ENCODE peak calls at places on chromosome 12, in six cellular contexts. One of them, this sample, is unnamed.
A peak's percentile ranks its signal among the peaks of the same experiment; 100 is the strongest.

GRCh38 chr12:132172619-132173018 is 28.4 kb downstream of the NOC4L start:
- DNase-seq in ELR: no peak
- DNase-seq in H7: no peak
- DNase-seq in OCI-M1: no peak
- DNase-seq in GM12891: no peak
- DNase-seq in NCI-H1694 treated with DMSO at 0.1 percent for 48 hours: no peak
- DNase-seq in this sample: no peak

GRCh38 chr12:28415755-28416154 is 225.5 kb downstream of the CCDC91 start:
- DNase-seq in OCI-M1: peak; percentile 53
- DNase-seq in NCI-H1694 treated with DMSO at 0.1 percent for 48 hours: no peak
- DNase-seq in GM12891: no peak
- DNase-seq in H7: no peak
- DNase-seq in ELR: peak; percentile 83
- DNase-seq in this sample: no peak

GRCh38 chr12:122022393-122023338 is 982 bp downstream of the BCL7A start:
- DNase-seq in H7: peak; percentile 92
- DNase-seq in GM12891: no peak
- DNase-seq in OCI-M1: peak; percentile 33
- DNase-seq in NCI-H1694 treated with DMSO at 0.1 percent for 48 hours: no peak
- DNase-seq in ELR: peak; percentile 48
- DNase-seq in this sample: peak; percentile 70

GRCh38 chr12:25387136-25388050 is 136.7 kb upstream of the KRAS start:
- DNase-seq in NCI-H1694 treated with DMSO at 0.1 percent for 48 hours: peak; percentile 89
- DNase-seq in OCI-M1: peak; percentile 93
- DNase-seq in ELR: peak; percentile 91
- DNase-seq in H7: peak; percentile 67
- DNase-seq in GM12891: peak; percentile 37
- DNase-seq in this sample: peak; percentile 80

GRCh38 chr12:51863921-51864700 is 15.6 kb upstream of the FIGNL2 start:
- DNase-seq in OCI-M1: no peak
- DNase-seq in GM12891: no peak
- DNase-seq in H7: peak; percentile 97
- DNase-seq in ELR: no peak
- DNase-seq in NCI-H1694 treated with DMSO at 0.1 percent for 48 hours: peak; percentile 75
- DNase-seq in this sample: no peak

GRCh38 chr12:95859344-95859816 is 628 bp downstream of the SNRPF start:
- DNase-seq in OCI-M1: peak; percentile 54
- DNase-seq in ELR: peak; percentile 65
- DNase-seq in NCI-H1694 treated with DMSO at 0.1 percent for 48 hours: no peak
- DNase-seq in GM12891: no peak
- DNase-seq in H7: peak; percentile 21
- DNase-seq in this sample: no peak

GRCh38 chr12:123937707-123938600 is 34.7 kb downstream of the CCDC92 start:
- DNase-seq in OCI-M1: peak; percentile 41
- DNase-seq in GM12891: peak; percentile 56
- DNase-seq in NCI-H1694 treated with DMSO at 0.1 percent for 48 hours: no peak
- DNase-seq in ELR: no peak
- DNase-seq in H7: no peak
- DNase-seq in this sample: no peak

GRCh38 chr12:70402597-70402996 is 36.5 kb downstream of the KCNMB4 start:
- DNase-seq in ELR: no peak
- DNase-seq in NCI-H1694 treated with DMSO at 0.1 percent for 48 hours: no peak
- DNase-seq in OCI-M1: peak; percentile 32
- DNase-seq in GM12891: no peak
- DNase-seq in H7: no peak
- DNase-seq in this sample: no peak

GRCh38 chr12:59499774-59500173 is 96.1 kb upstream of the SLC16A7 start:
- DNase-seq in GM12891: no peak
- DNase-seq in NCI-H1694 treated with DMSO at 0.1 percent for 48 hours: no peak
- DNase-seq in H7: no peak
- DNase-seq in OCI-M1: no peak
- DNase-seq in ELR: no peak
- DNase-seq in this sample: no peak

GRCh38 chr12:49282302-49282701 is 12.6 kb upstream of the PRPH start:
- DNase-seq in ELR: no peak
- DNase-seq in H7: no peak
- DNase-seq in GM12891: no peak
- DNase-seq in OCI-M1: no peak
- DNase-seq in NCI-H1694 treated with DMSO at 0.1 percent for 48 hours: no peak
- DNase-seq in this sample: no peak

GRCh38 chr12:5827591-5827990 is 117.5 kb downstream of the ANO2 start:
- DNase-seq in OCI-M1: no peak
- DNase-seq in H7: peak; percentile 73
- DNase-seq in NCI-H1694 treated with DMSO at 0.1 percent for 48 hours: no peak
- DNase-seq in GM12891: no peak
- DNase-seq in ELR: no peak
- DNase-seq in this sample: no peak

GRCh38 chr12:81546811-81547210 is 212.3 kb downstream of the PPFIA2 start:
- DNase-seq in NCI-H1694 treated with DMSO at 0.1 percent for 48 hours: no peak
- DNase-seq in ELR: no peak
- DNase-seq in GM12891: no peak
- DNase-seq in OCI-M1: no peak
- DNase-seq in H7: no peak
- DNase-seq in this sample: no peak

GRCh38 chr12:83016226-83016835 is 329.6 kb downstream of the TMTC2 start:
- DNase-seq in GM12891: no peak
- DNase-seq in NCI-H1694 treated with DMSO at 0.1 percent for 48 hours: no peak
- DNase-seq in OCI-M1: peak; percentile 88
- DNase-seq in ELR: peak; percentile 17
- DNase-seq in H7: no peak
- DNase-seq in this sample: no peak

GRCh38 chr12:54229624-54230212 is 40.9 kb upstream of the SMUG1 start:
- DNase-seq in ELR: peak; percentile 98
- DNase-seq in NCI-H1694 treated with DMSO at 0.1 percent for 48 hours: no peak
- DNase-seq in GM12891: no peak
- DNase-seq in H7: no peak
- DNase-seq in OCI-M1: no peak
- DNase-seq in this sample: peak; percentile 70

GRCh38 chr12:63937381-63938168 is 93.1 kb downstream of the SRGAP1 start:
- DNase-seq in ELR: no peak
- DNase-seq in NCI-H1694 treated with DMSO at 0.1 percent for 48 hours: peak; percentile 80
- DNase-seq in GM12891: no peak
- DNase-seq in OCI-M1: no peak
- DNase-seq in H7: no peak
- DNase-seq in this sample: no peak

GRCh38 chr12:24012528-24012927 is 63.1 kb upstream of the SOX5 start:
- DNase-seq in OCI-M1: peak; percentile 53
- DNase-seq in H7: no peak
- DNase-seq in ELR: peak; percentile 20
- DNase-seq in GM12891: no peak
- DNase-seq in NCI-H1694 treated with DMSO at 0.1 percent for 48 hours: peak; percentile 24
- DNase-seq in this sample: no peak

GRCh38 chr12:108989381-108989780 is 31.5 kb downstream of the SVOP start:
- DNase-seq in NCI-H1694 treated with DMSO at 0.1 percent for 48 hours: no peak
- DNase-seq in OCI-M1: no peak
- DNase-seq in H7: no peak
- DNase-seq in ELR: no peak
- DNase-seq in GM12891: no peak
- DNase-seq in this sample: no peak